ENCODE peak calls at places on chromosomes 13 and 19, in eight cellular contexts. D, W, P, Y, A, Q, O and S are unnamed samples.

GRCh38 chr19:46578450-46578849 is 22.7 kb upstream of the CALM3 start:
- DNase-seq in D (no peak), W (no peak), P (no peak), Y (no peak), A (no peak), Q (no peak), O (no peak), S (no peak)

GRCh38 chr13:108182652-108183051 is 32.7 kb downstream of the LIG4 start:
- DNase-seq in D (no peak), W (no peak), P (no peak), Y (no peak), A (no peak), Q (no peak), O (no peak), S (no peak)

GRCh38 chr19:46365561-46365960 is 18.7 kb downstream of the PPP5C start:
- DNase-seq in D (no peak), W (no peak), P (no peak), Y (no peak), A (no peak), Q (no peak), O (no peak), S (no peak)

GRCh38 chr19:36573948-36574726 is 1.0 kb upstream of the ZNF529 start:
- DNase-seq in D (no peak), W (no peak), P (no peak), Y (no peak), A (no peak), Q (no peak), O (no peak), S (no peak)

GRCh38 chr13:63110431-63110830 is 1694.8 kb upstream of the PCDH20 start:
- DNase-seq in D (no peak), W (no peak), P (no peak), Y (no peak), A (no peak), Q (no peak), O (no peak), S (no peak)

GRCh38 chr13:73481265-73481664 is 422.5 kb downstream of the KLF5 start:
- DNase-seq in D (no peak), W (no peak), P (no peak), Y (no peak), A (no peak), Q (no peak), O (no peak), S (no peak)

GRCh38 chr19:36707134-36707533 is 19.7 kb downstream of the ZNF567 start:
- DNase-seq in D (no peak), W (no peak), P (no peak), Y (no peak), A (no peak), Q (no peak), O (no peak), S (no peak)

GRCh38 chr13:48769107-48769704 is 115.5 kb downstream of the CYSLTR2 start:
- DNase-seq in D (peak; percentile 76), W (peak; percentile 82), P (no peak), Y (peak; percentile 82), A (peak; percentile 83), Q (peak; percentile 68), O (no peak), S (peak; percentile 73)

GRCh38 chr19:42942187-42942789 is 5.3 kb upstream of the PSG7 start:
- DNase-seq in D (no peak), W (no peak), P (no peak), Y (no peak), A (no peak), Q (no peak), O (no peak), S (no peak)

GRCh38 chr19:48588670-48589399 is 17.7 kb upstream of the SPACA4 start:
- DNase-seq in D (peak; percentile 95), W (peak; percentile 78), P (peak; percentile 96), Y (peak; percentile 89), A (peak; percentile 88), Q (peak; percentile 76), O (peak; percentile 94), S (peak; percentile 87)

GRCh38 chr13:71580614-71581013 is 286.4 kb downstream of the DACH1 start:
- DNase-seq in D (no peak), W (no peak), P (no peak), Y (no peak), A (no peak), Q (no peak), O (no peak), S (no peak)

GRCh38 chr13:99916366-99917103 is 55.0 kb downstream of the ZIC5 start:
- DNase-seq in D (no peak), W (no peak), P (no peak), Y (no peak), A (no peak), Q (no peak), O (no peak), S (peak; percentile 62)

GRCh38 chr13:108667205-108667604 is 37.8 kb downstream of the MYO16 start:
- DNase-seq in D (no peak), W (no peak), P (no peak), Y (no peak), A (no peak), Q (no peak), O (no peak), S (no peak)

GRCh38 chr13:109301711-109302110 is 484.7 kb downstream of the IRS2 start:
- DNase-seq in D (no peak), W (no peak), P (no peak), Y (no peak), A (no peak), Q (no peak), O (no peak), S (no peak)

GRCh38 chr13:31115616-31116015 is 46.1 kb downstream of the HSPH1 start:
- DNase-seq in D (no peak), W (no peak), P (no peak), Y (no peak), A (no peak), Q (no peak), O (no peak), S (no peak)
- H3K4me1 ChIP-seq in D (no peaks in the 10 kb centered on the region), W (peaks cover 4% of the 10 kb centered on the region), P (no peaks in the 10 kb centered on the region), Y (peaks cover 8% of the 10 kb centered on the region), A (no peaks in the 10 kb centered on the region), Q (no peaks in the 10 kb centered on the region), O (no peaks in the 10 kb centered on the region), S (no peaks in the 10 kb centered on the region)

GRCh38 chr13:67771106-67771505 is 541.0 kb upstream of the PCDH9 start:
- DNase-seq in D (no peak), W (no peak), P (no peak), Y (no peak), A (no peak), Q (no peak), O (no peak), S (no peak)
- H3K4me3 ChIP-seq in D (no peak overlapping the region), W (no peak overlapping the region), P (no peak overlapping the region), Y (no peak overlapping the region), A (no peak overlapping the region), Q (no peak overlapping the region), O (no peak overlapping the region), S (no peak overlapping the region)

GRCh38 chr13:80737513-80737912 is 396.6 kb upstream of the SPRY2 start:
- DNase-seq in D (no peak), W (no peak), P (no peak), Y (no peak), A (no peak), Q (no peak), O (peak; percentile 38), S (no peak)
- H3K4me1 ChIP-seq in D (no peaks in the 10 kb centered on the region), W (no peaks in the 10 kb centered on the region), P (no peaks in the 10 kb centered on the region), Y (no peaks in the 10 kb centered on the region), A (no peaks in the 10 kb centered on the region), Q (no peaks in the 10 kb centered on the region), O (no peaks in the 10 kb centered on the region), S (no peaks in the 10 kb centered on the region)

GRCh38 chr19:14440049-14440448 is 6.9 kb downstream of the PKN1 start:
- DNase-seq in D (peak; percentile 91), W (no peak), P (peak; percentile 94), Y (peak; percentile 81), A (peak; percentile 85), Q (peak; percentile 63), O (peak; percentile 80), S (peak; percentile 65)
- H3K4me3 ChIP-seq in D (no peak overlapping the region), W (no peak overlapping the region), P (peak overlapping the region; percentile 35), Y (peak overlapping the region; percentile 16), A (peak overlapping the region; percentile 75), Q (peak overlapping the region; percentile 86), O (peak overlapping the region; percentile 14), S (peak overlapping the region; percentile 82)

GRCh38 chr19:13079542-13079986 is 23.1 kb downstream of the LYL1 start:
- DNase-seq in D (no peak), W (no peak), P (no peak), Y (no peak), A (no peak), Q (no peak), O (peak; percentile 71), S (no peak)

GRCh38 chr19:13083008-13083404 is 19.7 kb downstream of the LYL1 start:
- DNase-seq in D (no peak), W (no peak), P (no peak), Y (no peak), A (no peak), Q (no peak), O (no peak), S (no peak)

GRCh38 chr19:13085673-13086072 is 17.0 kb downstream of the LYL1 start:
- DNase-seq in D (no peak), W (no peak), P (no peak), Y (no peak), A (no peak), Q (no peak), O (no peak), S (no peak)

GRCh38 chr19:13083627-13084026 is 19.0 kb downstream of the LYL1 start:
- DNase-seq in D (no peak), W (no peak), P (no peak), Y (no peak), A (no peak), Q (no peak), O (no peak), S (no peak)

GRCh38 chr19:13082192-13083007 is 20.3 kb downstream of the LYL1 start:
- DNase-seq in D (peak; percentile 69), W (no peak), P (no peak), Y (no peak), A (no peak), Q (no peak), O (no peak), S (no peak)
- H3K4me1 ChIP-seq in D (no peaks in the 10 kb centered on the region), W (peaks cover 7% of the 10 kb centered on the region), P (peaks cover 8% of the 10 kb centered on the region), Y (peaks cover 88% of the 10 kb centered on the region), A (no peaks in the 10 kb centered on the region), Q (no peaks in the 10 kb centered on the region), O (peaks cover 71% of the 10 kb centered on the region), S (no peaks in the 10 kb centered on the region)

DNA sequence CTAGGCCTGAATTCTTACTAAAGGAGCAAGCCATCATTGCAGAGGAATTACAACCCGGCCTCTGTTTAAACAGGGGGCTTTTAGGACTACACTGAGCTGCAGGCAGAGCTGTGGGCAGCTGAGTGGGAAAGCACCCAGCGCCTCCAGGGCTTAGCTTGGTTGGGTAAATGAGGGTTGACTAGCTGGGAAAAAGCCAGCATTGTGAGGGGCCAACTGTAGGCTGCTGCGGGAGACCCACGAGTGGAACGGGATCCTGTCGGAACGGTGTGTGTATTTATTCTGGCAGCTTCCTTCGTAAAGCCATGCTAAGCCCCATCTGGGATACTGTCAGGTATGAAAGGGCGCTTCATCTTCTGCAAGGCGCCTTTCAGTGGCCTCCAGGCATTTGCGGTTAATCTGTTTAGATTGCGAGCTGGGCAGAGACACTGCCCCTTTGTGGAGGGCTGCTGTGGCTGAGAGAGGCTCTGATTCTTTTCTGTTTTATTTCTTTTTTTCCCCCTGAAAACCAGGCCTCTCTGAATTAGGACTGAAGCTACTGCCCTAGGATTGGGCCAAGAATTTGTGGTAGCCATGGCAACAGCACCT is 39.5 kb upstream of the CNMD start:
- DNase-seq in D (no peak), W (no peak), P (no peak), Y (no peak), A (no peak), Q (no peak), O (no peak), S (no peak)
- H3K4me3 ChIP-seq in D (no peak overlapping the region), W (no peak overlapping the region), P (no peak overlapping the region), Y (no peak overlapping the region), A (no peak overlapping the region), Q (no peak overlapping the region), O (no peak overlapping the region), S (no peak overlapping the region)